ENCODE peak calls at places on chromosomes 6 and 20, in ten cellular contexts. R, T, F, Z, S, I, H, G, O and B are unnamed samples.

GRCh38 chr6:159084493-159085091 is 39.8 kb upstream of the TAGAP start:
- DNase-seq in I (no peak), O (peak), H (no peak), S (peak), T (no peak), Z (no peak), R (no peak), G (no peak), F (no peak), B (no peak)

GRCh38 chr6:158205220-158205944 is 37.2 kb downstream of the GTF2H5 start:
- DNase-seq in H (peak), G (no peak), I (no peak), S (no peak), R (no peak), O (no peak), F (no peak), Z (no peak), T (peak), B (no peak)

GRCh38 chr20:13581451-13581850 is 57.3 kb downstream of the TASP1 start:
- DNase-seq in I (no peak), Z (no peak), S (no peak), G (no peak), T (no peak), O (no peak), F (no peak), R (no peak), H (no peak), B (no peak)

GRCh38 chr6:75098709-75099108 is 107.1 kb downstream of the COL12A1 start:
- DNase-seq in I (no peak), H (peak), F (no peak), O (peak), T (peak), S (peak), Z (no peak), G (no peak), R (peak), B (peak)

GRCh38 chr20:10925767-10926166 is 252.0 kb upstream of the JAG1 start:
- DNase-seq in T (no peak), F (no peak), H (no peak), R (no peak), I (no peak), O (no peak), G (no peak), S (no peak), Z (no peak), B (no peak)

GRCh38 chr6:146944077-146944476 is 260.1 kb upstream of the STXBP5 start:
- DNase-seq in T (no peak), O (no peak), F (no peak), I (no peak), Z (no peak), H (no peak), S (no peak), R (no peak), G (no peak), B (no peak)

GRCh38 chr6:118651282-118652050 is at the start of gene CEP85L:
- DNase-seq in I (peak), H (peak), O (peak), S (peak), F (peak), R (peak), G (peak), Z (peak), T (peak), B (peak)

GRCh38 chr20:36744764-36745191 is 1.1 kb downstream of the NDRG3 start:
- DNase-seq in R (peak), O (peak), T (peak), H (peak), S (peak), G (no peak), I (no peak), F (no peak), Z (no peak), B (peak)

GRCh38 chr6:112502348-112503130 is 155.4 kb downstream of the RFPL4B start:
- DNase-seq in O (peak), H (no peak), I (no peak), Z (no peak), T (peak), F (no peak), S (no peak), R (peak), G (no peak), B (no peak)

GRCh38 chr6:152096863-152097496 is 289.5 kb downstream of the ESR1 start:
- DNase-seq in R (peak), G (no peak), F (no peak), Z (no peak), T (no peak), O (peak), H (no peak), I (no peak), S (no peak), B (peak)

GRCh38 chr6:24935753-24936152 is at the start of gene RIPOR2:
- DNase-seq in G (peak), T (peak), H (peak), O (peak), Z (peak), S (no peak), R (no peak), I (peak), F (peak), B (no peak)

GRCh38 chr20:63624486-63624885 is 2.4 kb downstream of the GMEB2 start:
- DNase-seq in F (no peak), S (no peak), H (no peak), Z (no peak), O (peak), R (no peak), T (peak), I (no peak), G (no peak), B (no peak)

GRCh38 chr6:24614648-24615047 is 31.3 kb downstream of the KIAA0319 start:
- DNase-seq in S (no peak), T (no peak), R (no peak), O (no peak), I (no peak), G (no peak), Z (no peak), F (no peak), H (no peak), B (no peak)

GRCh38 chr20:47296950-47297349 is 59.5 kb downstream of the ZMYND8 start:
- DNase-seq in R (no peak), G (no peak), H (no peak), F (no peak), Z (no peak), T (no peak), S (no peak), O (peak), I (no peak), B (no peak)

GRCh38 chr6:147015674-147016073 is 188.5 kb upstream of the STXBP5 start:
- DNase-seq in F (no peak), Z (no peak), T (no peak), O (no peak), G (no peak), H (no peak), R (no peak), I (no peak), S (no peak), B (no peak)

GRCh38 chr6:146931214-146931613 is 273.0 kb upstream of the STXBP5 start:
- DNase-seq in Z (no peak), G (no peak), O (no peak), S (peak), R (peak), I (no peak), H (no peak), F (no peak), T (no peak), B (no peak)

GRCh38 chr20:41111578-41111951 is 25.8 kb upstream of the PLCG1 start:
- DNase-seq in S (no peak), R (no peak), H (no peak), G (no peak), T (no peak), O (no peak), I (no peak), F (no peak), Z (no peak), B (no peak)

GRCh38 chr6:15956205-15957106 is 172.4 kb upstream of the MYLIP start:
- DNase-seq in T (no peak), H (peak), S (no peak), O (peak), F (no peak), I (no peak), Z (no peak), R (no peak), G (no peak), B (no peak)

GRCh38 chr20:610130-611046 is at the start of gene TCF15:
- DNase-seq in G (no peak), H (no peak), T (no peak), I (no peak), S (no peak), F (peak), R (no peak), Z (peak), O (no peak), B (peak)

GRCh38 chr6:35258858-35259193 is 709 bp upstream of the ZNF76 start:
- DNase-seq in O (peak), I (no peak), R (no peak), G (peak), T (peak), Z (peak), S (no peak), F (no peak), H (no peak), B (peak)

GRCh38 chr6:149781715-149782114 is 32.2 kb downstream of the PCMT1 start:
- DNase-seq in G (no peak), F (no peak), O (no peak), I (no peak), H (no peak), S (no peak), T (no peak), Z (no peak), R (no peak), B (no peak)

GRCh38 chr6:34147906-34148701 is 2.2 kb upstream of the GRM4 start:
- DNase-seq in I (no peak), S (no peak), Z (no peak), H (no peak), G (no peak), R (no peak), O (no peak), F (no peak), T (no peak), B (no peak)

GRCh38 chr20:10877345-10877744 is 203.5 kb upstream of the JAG1 start:
- DNase-seq in R (no peak), S (no peak), Z (no peak), H (no peak), I (no peak), G (no peak), O (peak), F (no peak), T (no peak), B (no peak)

GRCh38 chr6:26033132-26033941 is 53.9 kb upstream of the HFE start:
- DNase-seq in S (peak), H (peak), T (peak), G (peak), O (peak), I (peak), Z (peak), F (no peak), R (peak), B (peak)

GRCh38 chr6:157759028-157759427 is 64.0 kb upstream of the SNX9 start:
- DNase-seq in S (no peak), F (no peak), I (no peak), R (no peak), O (no peak), Z (no peak), H (no peak), G (no peak), T (no peak), B (no peak)

GRCh38 chr6:43763133-43763797 is 6.7 kb upstream of the VEGFA start:
- DNase-seq in F (no peak), S (no peak), H (no peak), R (no peak), T (no peak), G (no peak), Z (no peak), O (peak), I (no peak), B (no peak)

GRCh38 chr6:121651420-121651819 is 216.0 kb downstream of the GJA1 start:
- DNase-seq in Z (no peak), O (peak), I (no peak), S (peak), R (no peak), G (no peak), T (no peak), H (no peak), F (no peak), B (no peak)

GRCh38 chr6:151537561-151537960 is 43.7 kb downstream of the CCDC170 start:
- DNase-seq in H (no peak), O (no peak), T (no peak), Z (no peak), S (no peak), F (no peak), R (no peak), G (no peak), I (no peak), B (no peak)

GRCh38 chr20:47343007-47343472 is 13.5 kb downstream of the ZMYND8 start:
- DNase-seq in Z (no peak), F (no peak), T (no peak), H (no peak), I (no peak), O (no peak), R (no peak), S (no peak), G (no peak), B (peak)

GRCh38 chr20:23266530-23267398 is 83.8 kb upstream of the NXT1 start:
- DNase-seq in R (no peak), O (no peak), T (no peak), S (no peak), F (no peak), H (no peak), Z (no peak), I (no peak), G (no peak), B (no peak)

GRCh38 chr20:57395111-57395959 is 4.1 kb downstream of the RBM38 start:
- DNase-seq in O (peak), T (no peak), G (no peak), S (no peak), H (no peak), F (no peak), I (no peak), R (peak), Z (no peak), B (peak)

GRCh38 chr6:139485742-139486475 is 111.5 kb upstream of the CITED2 start:
- DNase-seq in G (no peak), T (no peak), H (no peak), Z (no peak), R (no peak), F (no peak), S (no peak), O (no peak), I (no peak), B (no peak)

GRCh38 chr20:60256811-60257210 is 298.6 kb downstream of the CDH26 start:
- DNase-seq in H (no peak), O (no peak), T (no peak), S (no peak), Z (no peak), F (no peak), R (no peak), I (no peak), G (no peak), B (no peak)